ENCODE peak calls at places on chromosome 13, in four cellular contexts. A, B, R and I are unnamed samples.

GRCh38 chr13:97751477-97751876 is 202.0 kb upstream of the IPO5 start:
- DNase-seq in R (no peak), A (no peak), B (no peak), I (no peak)

GRCh38 chr13:74367193-74367592 is 233.0 kb upstream of the KLF12 start:
- DNase-seq in B (no peak), R (no peak), A (no peak), I (no peak)

GRCh38 chr13:76848596-76848995 is 37.6 kb downstream of the KCTD12 start:
- DNase-seq in R (no peak), A (no peak), B (peak; percentile 60), I (no peak)

GRCh38 chr13:49683489-49683888 is 7.8 kb downstream of the EBPL start:
- DNase-seq in R (no peak), A (no peak), B (no peak), I (no peak)

GRCh38 chr13:101576977-101577376 is 124.5 kb downstream of the ITGBL1 start:
- DNase-seq in B (no peak), R (no peak), A (no peak), I (no peak)

GRCh38 chr13:45162194-45162593 is 38.7 kb downstream of the KCTD4 start:
- DNase-seq in B (no peak), R (no peak), A (no peak), I (no peak)

GRCh38 chr13:77184455-77184854 is 142.4 kb downstream of the MYCBP2 start:
- DNase-seq in R (no peak), B (no peak), A (no peak), I (no peak)

GRCh38 chr13:20993661-20994440 is 67.5 kb downstream of the LATS2 start:
- DNase-seq in B (no peak), A (no peak), R (no peak), I (no peak)

GRCh38 chr13:94239135-94239534 is 240.3 kb downstream of the DCT start:
- DNase-seq in R (no peak), A (no peak), B (no peak), I (no peak)

GRCh38 chr13:105445793-105446192 is 1089.7 kb downstream of the EFNB2 start:
- DNase-seq in R (no peak), A (no peak), B (no peak), I (no peak)

GRCh38 chr13:98528663-98529064 is 48.2 kb downstream of the STK24 start:
- DNase-seq in A (no peak), B (peak; percentile 66), R (no peak), I (no peak)

GRCh38 chr13:40590112-40590862 is 76.2 kb downstream of the FOXO1 start:
- DNase-seq in B (no peak), A (no peak), R (no peak), I (no peak)

GRCh38 chr13:50353651-50354415 is 338.6 kb downstream of the KCNRG start:
- DNase-seq in R (no peak), A (no peak), B (no peak), I (no peak)

GRCh38 chr13:100461309-100462035 is 127.1 kb downstream of the GGACT start:
- DNase-seq in R (no peak), A (no peak), B (no peak), I (no peak)

GRCh38 chr13:26425439-26426358 is 131.8 kb upstream of the WASF3 start:
- DNase-seq in R (peak; percentile 17), A (no peak), B (no peak), I (no peak)

GRCh38 chr13:104833221-104833620 is 1702.2 kb downstream of the EFNB2 start:
- DNase-seq in R (no peak), A (no peak), B (no peak), I (no peak)

GRCh38 chr13:113638173-113638746 is 19.7 kb downstream of the ATP4B start:
- DNase-seq in A (no peak), R (no peak), B (peak; percentile 32), I (no peak)

GRCh38 chr13:27489456-27489855 is 39.1 kb upstream of the MTIF3 start:
- DNase-seq in A (no peak), B (no peak), R (peak; percentile 24), I (no peak)

GRCh38 chr13:58804832-58805231 is 1173.3 kb downstream of the PCDH17 start:
- DNase-seq in B (no peak), A (no peak), R (no peak), I (no peak)

GRCh38 chr13:95307507-95307906 is 6.3 kb upstream of the ABCC4 start:
- DNase-seq in B (no peak), A (no peak), R (no peak), I (no peak)

GRCh38 chr13:106919638-106920037 is 351.7 kb upstream of the ARGLU1 start:
- DNase-seq in R (no peak), A (no peak), B (peak; percentile 54), I (no peak)